ENCODE peak calls at places on chromosome 20, in nine cellular contexts. F is stomach, V is HepG2, G is upper lobe of left lung, P is transverse colon, C is A549, Y is tibial nerve, K is GM12878, X is ovary. U is an unnamed sample.

GRCh38 chr20:59214083-59214482 is 50.5 kb downstream of the ZNF831 start:
- DNase-seq in P (no peak), Y (no peak), F (no peak), G (no peak), X (no peak), K (no peak), C (no peak), V (no peak), U (no peak)

GRCh38 chr20:38674178-38675133 is 49.8 kb upstream of the SLC32A1 start:
- DNase-seq in F (no peak), P (peak; percentile 11), V (no peak), G (no peak), K (no peak), X (peak; percentile 65), C (no peak), Y (no peak), U (no peak)

GRCh38 chr20:23226612-23227265 is 123.9 kb upstream of the NXT1 start:
- DNase-seq in F (no peak), K (no peak), C (no peak), X (no peak), V (no peak), Y (no peak), G (no peak), P (no peak), U (no peak)

GRCh38 chr20:31594558-31595379 is 10.3 kb upstream of the ID1 start:
- DNase-seq in C (peak; percentile 85), P (peak; percentile 46), G (no peak), Y (no peak), X (no peak), K (no peak), V (peak; percentile 97), F (peak; percentile 31), U (no peak)

GRCh38 chr20:57485770-57486169 is 39.2 kb downstream of the CTCFL start:
- DNase-seq in F (no peak), X (no peak), C (no peak), V (no peak), K (no peak), Y (no peak), P (no peak), G (no peak), U (no peak)

GRCh38 chr20:20439602-20440001 is 71.7 kb downstream of the INSM1 start:
- DNase-seq in G (no peak), C (no peak), K (no peak), X (no peak), Y (no peak), P (no peak), F (no peak), V (peak; percentile 32), U (no peak)

GRCh38 chr20:32737371-32738223 is 5.7 kb downstream of the COMMD7 start:
- DNase-seq in P (no peak), Y (no peak), G (no peak), V (no peak), F (no peak), X (no peak), C (no peak), K (no peak), U (no peak)

GRCh38 chr20:32476684-32477593 is 108.2 kb downstream of the NOL4L start:
- DNase-seq in K (no peak), C (no peak), G (peak; percentile 49), X (peak; percentile 31), P (no peak), F (no peak), V (no peak), Y (no peak), U (peak; percentile 66)

GRCh38 chr20:43821795-43822194 is 92.9 kb upstream of the TOX2 start:
- DNase-seq in X (no peak), P (no peak), G (no peak), V (no peak), C (no peak), F (no peak), K (no peak), Y (no peak), U (no peak)

GRCh38 chr20:23245553-23246128 is 105.0 kb upstream of the NXT1 start:
- DNase-seq in V (peak; percentile 52), P (peak; percentile 48), F (peak; percentile 66), C (peak; percentile 65), G (peak; percentile 79), X (no peak), K (peak; percentile 48), Y (peak; percentile 57), U (no peak)

GRCh38 chr20:57380081-57380750 is 11.0 kb upstream of the RBM38 start:
- DNase-seq in V (no peak), Y (no peak), G (no peak), F (peak; percentile 23), X (no peak), C (no peak), K (no peak), P (no peak), U (no peak)

GRCh38 chr20:45592574-45593189 is 13.6 kb upstream of the WFDC8 start:
- DNase-seq in P (no peak), K (no peak), Y (no peak), C (peak; percentile 74), X (no peak), F (no peak), G (no peak), V (peak; percentile 88), U (no peak)

GRCh38 chr20:62395311-62396242 is 8.7 kb downstream of the RPS21 start:
- DNase-seq in V (no peak), C (no peak), X (no peak), K (no peak), P (no peak), G (no peak), F (no peak), Y (no peak), U (no peak)
- TF ChIP-seq EP300 in V (no peak), C (no peak), X (no peak), K (no peak), P (no peak), G (no peak), F (no peak), Y (no peak), U (no peak)

GRCh38 chr20:61927193-61927825 is 138.4 kb downstream of the TAF4 start:
- DNase-seq in V (no peak), F (no peak), Y (no peak), X (no peak), K (no peak), C (no peak), P (no peak), G (no peak), U (no peak)
- TF ChIP-seq CTCF in V (no peak), F (no peak), Y (no peak), X (no peak), K (no peak), C (no peak), P (no peak), G (no peak), U (no peak)

GRCh38 chr20:63693079-63693974 is 3.1 kb upstream of the TNFRSF6B start:
- DNase-seq in X (peak; percentile 28), G (no peak), P (no peak), Y (no peak), F (no peak), V (no peak), K (no peak), C (no peak), U (peak; percentile 69)
- TF ChIP-seq POLR2A in X (no peak), G (no peak), P (no peak), Y (no peak), F (no peak), V (no peak), K (no peak), C (no peak), U (no peak)

DNA sequence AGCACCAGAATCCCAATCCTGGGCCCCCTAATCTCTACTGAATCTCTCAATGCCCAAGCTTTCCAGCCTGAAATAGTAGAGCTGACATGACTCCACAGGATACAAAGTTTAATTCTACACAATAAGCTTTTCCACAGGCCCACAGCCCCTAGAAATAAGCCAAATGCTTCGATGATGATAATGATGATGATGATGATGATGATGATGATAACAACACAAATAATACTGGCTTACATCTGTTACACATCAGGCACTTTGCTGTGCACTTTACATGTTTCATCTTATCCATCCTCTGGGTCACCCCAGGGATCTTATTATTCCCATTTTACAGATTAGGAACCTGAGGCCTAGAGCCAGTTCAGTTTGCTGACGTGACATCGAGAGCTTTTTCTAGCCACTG is 20.6 kb downstream of the KCNB1 start:
- DNase-seq in Y (no peak), P (no peak), K (no peak), C (no peak), F (no peak), G (no peak), X (no peak), V (no peak), U (no peak)
- TF ChIP-seq EP300 in Y (no peak), P (no peak), K (no peak), C (no peak), F (no peak), G (no peak), X (no peak), V (no peak), U (no peak)

GRCh38 chr20:25470045-25470444 is 62.6 kb downstream of the GINS1 start:
- DNase-seq in C (peak; percentile 60), Y (no peak), K (peak; percentile 13), V (peak; percentile 57), F (peak; percentile 32), X (no peak), P (peak; percentile 49), G (no peak), U (peak; percentile 58)
- TF ChIP-seq CTCF in C (peak; percentile 45), Y (no peak), K (peak; percentile 58), V (peak; percentile 90), F (no peak), X (no peak), P (peak; percentile 22), G (no peak), U (no peak)